ENCODE peak calls at places on chromosomes 2 and 18, in eight cellular contexts. I, M, N, S, Y, F, X and C are unnamed samples.

GRCh38 chr18:72868666-72869661 is 1.2 kb upstream of the NETO1 start:
- DNase-seq in X (no peak), N (no peak), F (no peak), Y (no peak), I (no peak), M (no peak), S (no peak), C (no peak)

GRCh38 chr2:20514596-20515269 is 67.9 kb downstream of the RHOB start:
- DNase-seq in S (peak; percentile 79), F (peak; percentile 99), X (no peak), Y (no peak), M (no peak), I (peak; percentile 99), N (no peak), C (peak; percentile 92)

GRCh38 chr18:13266208-13267100 is 47.9 kb downstream of the LDLRAD4 start:
- DNase-seq in X (no peak), F (no peak), Y (no peak), M (peak; percentile 52), S (peak; percentile 73), I (no peak), N (no peak), C (no peak)

GRCh38 chr18:27844416-27844792 is 332.5 kb downstream of the CDH2 start:
- DNase-seq in S (no peak), F (peak; percentile 90), Y (no peak), M (no peak), X (no peak), I (no peak), N (no peak), C (no peak)

GRCh38 chr2:135074216-135074615 is 22.1 kb downstream of the RAB3GAP1 start:
- DNase-seq in X (no peak), F (no peak), Y (no peak), I (no peak), M (no peak), N (peak; percentile 37), S (no peak), C (no peak)

GRCh38 chr2:189297446-189297845 is 117.9 kb upstream of the COL5A2 start:
- DNase-seq in N (no peak), S (no peak), M (no peak), X (no peak), Y (no peak), F (peak; percentile 98), I (no peak), C (no peak)

GRCh38 chr18:36532394-36532793 is 234.9 kb downstream of the FHOD3 start:
- DNase-seq in S (no peak), I (no peak), F (peak; percentile 87), M (no peak), Y (no peak), N (no peak), X (no peak), C (no peak)

GRCh38 chr2:215003001-215003400 is 135.4 kb downstream of the ABCA12 start:
- DNase-seq in N (no peak), F (peak; percentile 50), I (no peak), Y (no peak), X (no peak), M (no peak), S (no peak), C (no peak)

GRCh38 chr18:51890762-51891161 is 449.2 kb upstream of the DCC start:
- DNase-seq in M (no peak), Y (no peak), S (no peak), F (peak; percentile 37), I (no peak), X (peak; percentile 70), N (peak; percentile 73), C (no peak)

GRCh38 chr18:38940863-38941531 is 1375.4 kb upstream of the CELF4 start:
- DNase-seq in N (no peak), S (no peak), M (no peak), F (peak; percentile 59), X (peak; percentile 26), I (peak; percentile 11), Y (peak; percentile 13), C (no peak)

GRCh38 chr2:47008381-47009280 is 93.0 kb upstream of the MCFD2 start:
- DNase-seq in N (no peak), I (no peak), X (no peak), Y (no peak), M (peak; percentile 80), F (peak; percentile 75), S (no peak), C (no peak)

GRCh38 chr18:75211721-75212625 is 1.4 kb downstream of the TSHZ1 start:
- DNase-seq in F (peak; percentile 54), S (no peak), M (peak; percentile 58), X (peak; percentile 63), N (no peak), Y (no peak), I (peak; percentile 56), C (no peak)

GRCh38 chr2:28904802-28905499 is 10.5 kb downstream of the WDR43 start:
- DNase-seq in S (no peak), N (no peak), F (peak; percentile 47), I (no peak), X (no peak), M (no peak), Y (no peak), C (no peak)

DNA sequence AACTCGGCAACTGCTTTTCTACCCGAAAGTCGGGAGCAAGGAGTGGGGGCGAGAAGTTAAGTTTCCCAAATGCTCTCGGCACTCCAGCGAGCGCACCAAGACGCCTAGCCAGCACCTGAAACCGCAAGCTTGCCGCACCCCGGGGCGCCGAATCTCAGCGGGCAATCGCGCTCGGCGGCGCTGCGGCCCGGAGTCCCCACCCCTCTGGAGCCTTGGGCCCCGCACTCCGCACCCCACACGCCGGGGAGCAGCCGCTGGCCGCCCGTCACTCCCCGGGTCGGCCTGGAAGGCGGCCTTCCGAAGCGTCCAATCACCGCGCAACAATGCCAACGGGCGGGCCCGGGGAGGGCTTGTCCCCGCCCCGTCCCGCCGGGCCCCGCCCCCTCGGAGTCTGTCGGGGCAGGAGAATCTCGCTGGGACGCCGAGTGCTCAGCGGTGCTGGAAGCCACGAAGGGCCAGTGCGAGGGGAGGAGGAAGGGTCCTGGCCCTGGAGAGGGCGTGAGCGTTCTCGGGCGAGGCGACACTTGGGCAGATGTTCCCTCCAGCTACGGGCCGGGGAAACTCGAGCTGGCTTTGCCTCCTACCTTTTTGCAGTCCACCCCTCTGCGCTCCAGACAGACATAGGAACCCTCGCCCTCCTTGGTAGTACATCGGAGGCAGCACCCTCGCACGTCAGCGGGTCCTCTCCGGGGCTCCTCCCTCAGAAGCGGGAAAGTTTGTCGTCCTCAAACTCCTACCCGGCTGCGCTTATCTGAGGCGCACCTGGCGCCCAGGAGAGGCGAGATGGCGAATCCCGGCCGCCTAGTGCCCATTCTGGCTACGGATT is 1.1 kb upstream of the ZBTB7C start:
- DNase-seq in S (peak; percentile 90), F (peak; percentile 82), N (peak; percentile 94), Y (peak; percentile 35), X (peak; percentile 95), I (peak; percentile 84), M (peak; percentile 92), C (peak; percentile 87)
- TF ChIP-seq CTCF in S (no peak), F (no peak), N (no peak), Y (no peak), X (no peak), I (no peak), M (no peak), C (no peak)

DNA sequence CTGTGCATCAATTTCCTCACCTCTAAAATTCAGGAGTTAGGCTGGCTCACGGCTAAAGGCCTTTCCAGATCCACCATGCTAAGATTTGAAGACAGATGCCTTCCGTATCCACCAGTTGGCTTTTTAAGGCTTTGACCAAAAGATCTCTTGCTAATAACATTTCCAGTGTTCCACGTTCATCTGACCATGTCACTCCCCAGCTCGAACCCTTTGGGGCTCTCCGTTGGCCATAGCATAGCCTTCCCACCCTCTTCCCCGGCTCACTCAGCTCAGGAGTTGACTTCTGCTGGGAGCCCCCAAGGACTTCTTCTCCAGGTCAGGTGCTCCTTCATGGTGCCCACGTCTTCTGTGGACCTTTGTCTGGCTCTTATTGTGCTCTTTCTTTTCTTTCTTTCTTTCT is 53.3 kb downstream of the MYCN start:
- DNase-seq in S (no peak), F (no peak), M (no peak), Y (no peak), X (no peak), N (no peak), I (no peak), C (no peak)
- H3K9me3 ChIP-seq in S (no peaks in the 10 kb centered on the region), F (no peaks in the 10 kb centered on the region), M (no peaks in the 10 kb centered on the region), Y (no peaks in the 10 kb centered on the region), X (no peaks in the 10 kb centered on the region), N (no peaks in the 10 kb centered on the region), I (no peaks in the 10 kb centered on the region), C (no peaks in the 10 kb centered on the region)

DNA sequence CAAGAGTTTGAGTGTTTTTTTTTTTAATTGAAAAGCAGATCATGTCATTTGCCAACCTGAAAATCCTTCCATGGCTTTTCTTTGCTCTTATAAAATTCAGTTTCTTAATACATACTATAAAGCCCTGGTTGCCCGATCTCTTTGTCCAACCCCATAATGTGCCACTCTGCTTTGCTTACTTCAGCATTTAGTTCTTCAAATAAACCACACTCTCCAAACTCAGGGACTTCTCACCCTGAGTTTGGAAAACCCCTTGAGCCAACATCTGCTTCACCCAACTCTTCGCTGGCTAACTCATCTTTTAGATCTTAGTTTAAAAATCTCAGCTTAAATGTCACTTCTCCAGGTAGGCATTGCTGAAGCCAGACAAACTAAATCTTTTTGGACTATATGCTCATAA is 1.3 kb upstream of the STAT1 start:
- DNase-seq in X (no peak), I (no peak), N (no peak), M (no peak), F (no peak), S (no peak), Y (no peak), C (no peak)
- H3K4me1 ChIP-seq in X (no peaks in the 10 kb centered on the region), I (peaks cover 16% of the 10 kb centered on the region), N (peaks cover 36% of the 10 kb centered on the region), M (peaks cover 36% of the 10 kb centered on the region), F (peaks cover 6% of the 10 kb centered on the region), S (no peaks in the 10 kb centered on the region), Y (peaks cover 55% of the 10 kb centered on the region), C (peaks cover 18% of the 10 kb centered on the region)

GRCh38 chr2:3200420-3200939 is 177.1 kb downstream of the EIPR1 start:
- DNase-seq in N (no peak), F (peak; percentile 62), X (no peak), I (no peak), S (no peak), Y (no peak), M (no peak), C (no peak)
- TF ChIP-seq CTCF in N (no peak), F (no peak), X (no peak), I (no peak), S (no peak), Y (no peak), M (no peak), C (no peak)

DNA sequence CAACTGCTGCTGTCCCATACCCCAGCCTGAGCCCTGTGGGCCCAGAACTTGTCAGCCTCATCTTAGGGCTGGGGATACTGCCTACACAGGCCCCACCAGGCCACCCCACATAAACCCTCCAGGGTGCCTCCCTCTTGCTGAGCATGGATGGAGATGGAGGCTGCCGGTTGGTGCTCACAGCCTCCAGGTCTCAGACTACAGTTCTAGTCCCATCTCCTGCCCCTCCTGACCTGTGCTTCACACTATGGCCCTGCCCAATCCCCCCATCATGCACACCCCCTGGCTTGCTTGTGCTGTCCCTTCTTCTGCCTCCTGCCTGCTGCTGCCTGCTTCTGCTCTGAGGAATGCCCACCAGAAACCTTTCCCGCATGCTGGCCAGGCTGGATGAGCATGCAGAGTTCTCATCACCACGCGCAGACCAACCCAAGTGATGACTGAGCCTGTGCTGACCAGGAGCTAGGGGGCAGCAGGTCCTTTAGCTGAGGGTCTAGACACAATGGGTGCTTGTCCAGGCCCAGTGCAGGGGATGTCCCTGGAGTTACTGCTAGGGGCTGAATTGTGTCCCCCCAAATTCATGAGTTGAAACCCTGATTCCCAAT is 138.4 kb upstream of the HS6ST1 start:
- DNase-seq in X (no peak), F (no peak), S (no peak), I (no peak), N (peak; percentile 17), M (no peak), Y (no peak), C (no peak)
- H3K9me3 ChIP-seq in X (no peaks in the 10 kb centered on the region), F (no peaks in the 10 kb centered on the region), S (peaks cover 6% of the 10 kb centered on the region), I (no peaks in the 10 kb centered on the region), N (no peaks in the 10 kb centered on the region), M (peaks cover 8% of the 10 kb centered on the region), Y (no peaks in the 10 kb centered on the region), C (no peaks in the 10 kb centered on the region)